ENCODE peak calls at places on chromosome 15, in six cellular contexts. V is A549, K is tibial nerve, E is HepG2, I is ovary, G is K562. S is an unnamed sample.

GRCh38 chr15:62482715-62483429 is 317.8 kb upstream of the C2CD4B start:
- DNase-seq in E (peak; percentile 48), K (no peak), V (peak; percentile 57), G (peak; percentile 42), I (no peak), S (no peak)

GRCh38 chr15:85333132-85333831 is 47.1 kb upstream of the AKAP13 start:
- DNase-seq in K (no peak), E (no peak), I (no peak), G (no peak), V (no peak), S (no peak)

GRCh38 chr15:60426870-60427528 is 29.2 kb upstream of the ANXA2 start:
- DNase-seq in K (no peak), E (no peak), V (no peak), I (no peak), G (no peak), S (no peak)

GRCh38 chr15:26985050-26985449 is 14.1 kb downstream of the GABRG3 start:
- DNase-seq in K (no peak), I (no peak), V (no peak), E (no peak), G (no peak), S (no peak)

GRCh38 chr15:40439461-40440299 is 1.1 kb upstream of the BAHD1 start:
- DNase-seq in E (peak; percentile 34), I (peak; percentile 77), K (no peak), G (peak; percentile 89), V (peak; percentile 18), S (no peak)

GRCh38 chr15:50107591-50108408 is 11.2 kb downstream of the ATP8B4 start:
- DNase-seq in G (peak; percentile 19), K (no peak), I (no peak), E (no peak), V (no peak), S (no peak)

GRCh38 chr15:39320355-39320754 is 260.5 kb upstream of the THBS1 start:
- DNase-seq in E (no peak), K (no peak), I (no peak), V (no peak), G (no peak), S (no peak)

GRCh38 chr15:26525096-26525495 is 247.8 kb downstream of the GABRB3 start:
- DNase-seq in V (peak; percentile 45), I (no peak), G (no peak), E (no peak), K (no peak), S (no peak)

GRCh38 chr15:58401276-58401675 is 30.5 kb upstream of the LIPC start:
- DNase-seq in K (no peak), V (no peak), E (no peak), I (no peak), G (no peak), S (no peak)

GRCh38 chr15:58399737-58400136 is 32.1 kb upstream of the LIPC start:
- DNase-seq in K (no peak), E (no peak), G (peak; percentile 32), I (no peak), V (no peak), S (no peak)

GRCh38 chr15:58404020-58404419 is 27.8 kb upstream of the LIPC start:
- DNase-seq in E (no peak), V (no peak), I (no peak), G (peak; percentile 57), K (no peak), S (no peak)

GRCh38 chr15:58403581-58403980 is 28.2 kb upstream of the LIPC start:
- DNase-seq in G (no peak), E (no peak), V (no peak), I (no peak), K (no peak), S (no peak)

GRCh38 chr15:58401991-58402649 is 29.7 kb upstream of the LIPC start:
- DNase-seq in V (no peak), K (no peak), I (no peak), E (no peak), G (no peak), S (no peak)
- TF ChIP-seq EP300 in V (no peak), K (no peak), I (no peak), E (no peak), G (no peak), S (no peak)

DNA sequence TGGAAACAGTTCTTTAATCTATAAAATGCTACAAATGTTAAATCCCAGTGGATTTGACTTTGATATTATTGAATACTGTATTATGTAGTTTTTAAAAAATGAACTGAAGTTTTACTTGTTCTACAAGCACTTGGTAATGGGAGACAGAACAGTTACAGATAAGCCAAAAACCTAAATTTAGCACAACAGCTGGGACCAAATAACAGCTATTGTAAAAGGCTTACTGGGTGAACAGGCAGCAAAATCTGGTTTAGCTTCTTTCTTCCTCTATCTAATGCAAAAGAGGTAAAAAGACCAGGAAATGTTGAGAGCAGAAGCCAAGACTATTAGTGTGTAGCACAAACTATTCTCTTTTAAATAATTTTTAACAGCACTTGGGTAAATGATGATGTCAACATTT is 1.6 kb upstream of the ATOSA start:
- DNase-seq in G (no peak), V (no peak), I (no peak), K (no peak), E (no peak), S (no peak)
- H3K4me1 ChIP-seq in G (peaks cover 10% of the 10 kb centered on the region), V (peaks cover 11% of the 10 kb centered on the region), I (peaks cover 2% of the 10 kb centered on the region), K (peaks cover 8% of the 10 kb centered on the region), E (peaks cover 14% of the 10 kb centered on the region), S (peaks cover 21% of the 10 kb centered on the region)

GRCh38 chr15:29352402-29352801 is 82.8 kb upstream of the NSMCE3 start:
- DNase-seq in K (no peak), G (no peak), V (no peak), I (no peak), E (no peak), S (no peak)
- TF ChIP-seq EP300 in K (no peak), G (no peak), V (no peak), I (no peak), E (no peak), S (no peak)

DNA sequence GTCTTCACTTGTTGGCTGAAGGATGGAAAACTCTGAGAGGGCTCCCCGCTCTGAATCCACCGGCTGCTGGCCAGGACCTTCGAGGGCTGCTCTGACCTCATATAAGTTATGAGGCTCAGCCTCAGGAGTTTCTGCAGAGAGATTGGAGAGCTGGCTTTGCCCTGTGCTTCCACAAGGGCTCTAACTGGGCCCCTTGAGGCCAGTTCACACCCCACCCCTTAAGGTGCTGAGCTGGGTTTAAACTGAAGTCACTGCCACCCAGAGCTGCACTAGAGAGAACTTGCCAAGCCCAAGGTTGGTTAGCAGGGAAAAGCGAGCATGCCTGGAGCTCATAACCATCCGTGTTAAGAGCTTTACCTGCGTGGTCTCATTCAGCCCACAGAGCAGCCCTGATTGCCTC is 2.8 kb upstream of the CCDC33 start:
- DNase-seq in G (no peak), V (no peak), K (no peak), I (no peak), E (no peak), S (no peak)
- H3K4me1 ChIP-seq in G (no peaks in the 10 kb centered on the region), V (peaks cover 20% of the 10 kb centered on the region), K (no peaks in the 10 kb centered on the region), I (peaks cover 4% of the 10 kb centered on the region), E (peaks cover 7% of the 10 kb centered on the region), S (peaks cover 6% of the 10 kb centered on the region)

DNA sequence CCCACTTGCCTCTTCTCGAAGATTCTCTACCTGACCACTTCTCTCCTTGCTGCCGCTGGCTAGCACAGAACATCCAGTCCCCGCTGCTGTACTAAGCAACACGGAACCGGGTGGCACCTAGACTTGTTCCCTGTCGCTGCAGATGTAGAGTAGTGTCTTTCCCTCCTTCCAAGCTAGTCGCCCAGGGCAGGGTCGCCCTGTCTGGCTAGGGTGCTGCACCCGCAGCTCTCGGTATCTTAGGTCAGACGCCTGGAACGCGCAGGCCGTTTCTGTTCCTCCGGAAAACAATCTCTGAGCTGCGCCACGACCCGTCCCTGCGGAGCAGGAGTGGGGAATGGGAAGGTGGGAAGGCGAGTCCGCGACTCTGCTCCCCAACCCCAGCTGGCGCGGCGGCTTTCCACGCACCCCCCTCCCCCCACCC is 758 bp upstream of the SNX33 start:
- DNase-seq in K (no peak), G (peak; percentile 38), E (no peak), V (no peak), I (no peak), S (no peak)
- TF ChIP-seq EP300 in K (no peak), G (no peak), E (no peak), V (no peak), I (no peak), S (peak; percentile 76)

GRCh38 chr15:63801171-63801570 is 32.6 kb downstream of the HERC1 start:
- DNase-seq in G (no peak), K (no peak), V (no peak), E (no peak), I (no peak), S (no peak)

GRCh38 chr15:63800739-63801138 is 33.0 kb downstream of the HERC1 start:
- DNase-seq in I (no peak), G (no peak), E (no peak), K (no peak), V (no peak), S (no peak)

GRCh38 chr15:63801910-63802309 is 31.8 kb downstream of the HERC1 start:
- DNase-seq in V (no peak), I (no peak), G (no peak), E (no peak), K (no peak), S (no peak)

GRCh38 chr15:63805993-63806980 is 27.5 kb downstream of the HERC1 start:
- DNase-seq in V (no peak), I (no peak), E (no peak), K (no peak), G (peak; percentile 79), S (no peak)

GRCh38 chr15:63803106-63803886 is 30.5 kb downstream of the HERC1 start:
- DNase-seq in E (no peak), I (no peak), K (no peak), V (no peak), G (no peak), S (no peak)
- H3K4me1 ChIP-seq in E (peaks cover 26% of the 10 kb centered on the region), I (peaks cover 6% of the 10 kb centered on the region), K (no peaks in the 10 kb centered on the region), V (no peaks in the 10 kb centered on the region), G (peaks cover 24% of the 10 kb centered on the region), S (peaks cover 66% of the 10 kb centered on the region)

DNA sequence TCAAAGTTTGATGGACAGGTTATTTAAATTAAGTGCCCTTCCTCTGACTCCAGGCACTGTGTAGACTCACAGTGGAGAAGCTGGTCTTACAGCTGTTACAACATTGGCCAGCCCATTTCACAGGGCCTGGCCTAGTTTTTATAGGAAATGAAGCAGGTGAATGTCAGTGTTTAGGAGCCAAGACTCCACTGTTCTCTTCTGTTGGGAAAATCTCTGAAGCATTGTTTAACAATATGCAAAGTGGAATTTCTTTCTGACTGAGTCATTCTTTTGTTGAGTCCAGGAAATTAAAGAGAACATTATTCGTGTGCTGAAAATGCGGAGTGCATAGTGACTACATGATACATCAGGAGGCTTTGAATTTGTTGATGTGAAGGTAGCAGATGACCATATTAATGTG is 64.7 kb downstream of the ARRDC4 start:
- DNase-seq in K (no peak), I (no peak), G (no peak), V (no peak), E (no peak), S (peak; percentile 42)
- TF ChIP-seq EP300 in K (no peak), I (no peak), G (no peak), V (no peak), E (no peak), S (no peak)

GRCh38 chr15:51846463-51847230 is 17.2 kb downstream of the TMOD3 start:
- DNase-seq in E (no peak), V (peak; percentile 72), K (no peak), G (peak; percentile 68), I (no peak), S (no peak)

GRCh38 chr15:51842852-51843737 is 13.6 kb downstream of the TMOD3 start:
- DNase-seq in G (peak; percentile 54), E (peak; percentile 71), V (peak; percentile 81), I (no peak), K (no peak), S (no peak)

GRCh38 chr15:51844747-51845426 is 15.4 kb downstream of the TMOD3 start:
- DNase-seq in K (no peak), E (no peak), G (no peak), I (no peak), V (peak; percentile 32), S (no peak)

GRCh38 chr15:51848811-51849210 is 19.4 kb downstream of the TMOD3 start:
- DNase-seq in V (no peak), E (no peak), I (no peak), K (no peak), G (no peak), S (no peak)

GRCh38 chr15:51846066-51846462 is 16.6 kb downstream of the TMOD3 start:
- DNase-seq in V (peak; percentile 48), K (no peak), I (no peak), E (no peak), G (no peak), S (no peak)
- H3K4me1 ChIP-seq in V (peaks cover 99% of the 10 kb centered on the region), K (peaks cover 46% of the 10 kb centered on the region), I (peaks cover 13% of the 10 kb centered on the region), E (peaks cover 41% of the 10 kb centered on the region), G (peaks cover 52% of the 10 kb centered on the region), S (peaks cover 77% of the 10 kb centered on the region)

S was measured in esophagus muscularis mucosa.